ENCODE peak calls at places on chromosome 1, in five cellular contexts. One of them, this sample, is unnamed. For H3K36me3, the result is how much of the 10 kb centered on the place peaks cover.

GRCh38 chr1:182442333-182442732 is 7.6 kb upstream of the RGSL1 start:
- DNase-seq in suprapubic skin: no peak
- DNase-seq in BJ: no peak
- DNase-seq in tibial artery: no peak
- DNase-seq in aorta: no peak
- DNase-seq in this sample: no peak

GRCh38 chr1:63951076-63951946 is 177.5 kb downstream of the ROR1 start:
- DNase-seq in suprapubic skin: no peak
- DNase-seq in BJ: no peak
- DNase-seq in tibial artery: no peak
- DNase-seq in aorta: no peak
- DNase-seq in this sample: no peak

GRCh38 chr1:27145934-27146354 is 9.0 kb downstream of the SLC9A1 start:
- DNase-seq in suprapubic skin: no peak
- DNase-seq in BJ: peak
- DNase-seq in tibial artery: peak
- DNase-seq in aorta: peak
- DNase-seq in this sample: peak

GRCh38 chr1:154474802-154475201 is 27.2 kb upstream of the TDRD10 start:
- DNase-seq in suprapubic skin: no peak
- DNase-seq in BJ: peak
- DNase-seq in tibial artery: no peak
- DNase-seq in aorta: no peak
- DNase-seq in this sample: no peak

GRCh38 chr1:22024485-22025367 is 23.3 kb downstream of the CELA3A start:
- DNase-seq in suprapubic skin: peak
- DNase-seq in BJ: no peak
- DNase-seq in tibial artery: peak
- DNase-seq in aorta: peak
- DNase-seq in this sample: peak

GRCh38 chr1:9912264-9912936 is 2.3 kb upstream of the CTNNBIP1 start:
- DNase-seq in suprapubic skin: no peak
- DNase-seq in BJ: no peak
- DNase-seq in tibial artery: peak
- DNase-seq in aorta: no peak
- DNase-seq in this sample: no peak

GRCh38 chr1:31811605-31812004 is 4.2 kb downstream of the SPOCD1 start:
- DNase-seq in suprapubic skin: no peak
- DNase-seq in BJ: no peak
- DNase-seq in tibial artery: no peak
- DNase-seq in aorta: no peak
- DNase-seq in this sample: no peak

GRCh38 chr1:9437931-9438330 is 101.3 kb upstream of the SLC25A33 start:
- DNase-seq in suprapubic skin: peak
- DNase-seq in BJ: no peak
- DNase-seq in tibial artery: peak
- DNase-seq in aorta: peak
- DNase-seq in this sample: peak

GRCh38 chr1:59484090-59484489 is 187.2 kb downstream of the FGGY start:
- DNase-seq in suprapubic skin: no peak
- DNase-seq in BJ: peak
- DNase-seq in tibial artery: no peak
- DNase-seq in aorta: no peak
- DNase-seq in this sample: no peak

GRCh38 chr1:3822421-3822820 is 26.1 kb upstream of the LRRC47 start:
- DNase-seq in suprapubic skin: peak
- DNase-seq in BJ: no peak
- DNase-seq in tibial artery: peak
- DNase-seq in aorta: peak
- DNase-seq in this sample: no peak

GRCh38 chr1:225874431-225874830 is 7.7 kb downstream of the TMEM63A start:
- DNase-seq in suprapubic skin: no peak
- DNase-seq in BJ: no peak
- DNase-seq in tibial artery: no peak
- DNase-seq in aorta: peak
- DNase-seq in this sample: no peak
- H3K36me3 ChIP-seq in suprapubic skin: half or more
- H3K36me3 ChIP-seq in BJ: under half
- H3K36me3 ChIP-seq in tibial artery: half or more
- H3K36me3 ChIP-seq in aorta: under half
- H3K36me3 ChIP-seq in this sample: under half

DNA sequence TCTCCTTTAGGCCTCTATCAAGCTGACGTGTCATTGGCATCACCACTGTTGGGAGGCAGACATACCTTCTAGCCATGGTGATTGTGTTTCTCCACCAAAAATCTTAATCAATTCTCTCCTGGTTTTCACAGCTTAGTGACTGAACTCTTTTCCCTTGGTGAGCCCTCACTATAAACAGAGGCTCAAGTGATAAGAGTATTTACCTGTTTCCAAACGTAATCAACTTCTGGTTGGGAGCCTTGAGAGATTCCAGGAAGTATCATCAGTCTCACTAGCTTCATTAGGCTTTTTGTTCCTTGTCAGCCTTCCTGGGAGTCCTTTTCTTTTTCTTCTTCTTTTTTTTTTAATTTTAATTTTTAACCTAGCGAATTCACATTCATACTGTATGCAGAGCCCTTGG is 33.8 kb upstream of the KCNQ4 start:
- DNase-seq in suprapubic skin: no peak
- DNase-seq in BJ: no peak
- DNase-seq in tibial artery: no peak
- DNase-seq in aorta: no peak
- DNase-seq in this sample: no peak
- H3K36me3 ChIP-seq in suprapubic skin: half or more
- H3K36me3 ChIP-seq in BJ: under half
- H3K36me3 ChIP-seq in tibial artery: under half
- H3K36me3 ChIP-seq in aorta: under half
- H3K36me3 ChIP-seq in this sample: under half

GRCh38 chr1:12001249-12001917 is 17.9 kb upstream of the MIIP start:
- DNase-seq in suprapubic skin: no peak
- DNase-seq in BJ: no peak
- DNase-seq in tibial artery: no peak
- DNase-seq in aorta: no peak
- DNase-seq in this sample: peak

GRCh38 chr1:12001996-12002493 is 17.3 kb upstream of the MIIP start:
- DNase-seq in suprapubic skin: no peak
- DNase-seq in BJ: no peak
- DNase-seq in tibial artery: no peak
- DNase-seq in aorta: no peak
- DNase-seq in this sample: no peak

GRCh38 chr1:11997081-11997851 is 17.0 kb downstream of the MFN2 start:
- DNase-seq in suprapubic skin: no peak
- DNase-seq in BJ: no peak
- DNase-seq in tibial artery: no peak
- DNase-seq in aorta: no peak
- DNase-seq in this sample: no peak

GRCh38 chr1:11998636-11999035 is 18.4 kb downstream of the MFN2 start:
- DNase-seq in suprapubic skin: no peak
- DNase-seq in BJ: no peak
- DNase-seq in tibial artery: no peak
- DNase-seq in aorta: no peak
- DNase-seq in this sample: no peak

GRCh38 chr1:11999236-11999635 is 19.0 kb downstream of the MFN2 start:
- DNase-seq in suprapubic skin: no peak
- DNase-seq in BJ: no peak
- DNase-seq in tibial artery: no peak
- DNase-seq in aorta: no peak
- DNase-seq in this sample: no peak
- H3K36me3 ChIP-seq in suprapubic skin: half or more
- H3K36me3 ChIP-seq in BJ: under half
- H3K36me3 ChIP-seq in tibial artery: half or more
- H3K36me3 ChIP-seq in aorta: under half
- H3K36me3 ChIP-seq in this sample: under half

GRCh38 chr1:47990286-47990685 is 6.9 kb downstream of the TRABD2B start:
- DNase-seq in suprapubic skin: no peak
- DNase-seq in BJ: no peak
- DNase-seq in tibial artery: no peak
- DNase-seq in aorta: no peak
- DNase-seq in this sample: no peak
- H3K36me3 ChIP-seq in suprapubic skin: under half
- H3K36me3 ChIP-seq in BJ: under half
- H3K36me3 ChIP-seq in tibial artery: under half
- H3K36me3 ChIP-seq in aorta: under half
- H3K36me3 ChIP-seq in this sample: under half

DNA sequence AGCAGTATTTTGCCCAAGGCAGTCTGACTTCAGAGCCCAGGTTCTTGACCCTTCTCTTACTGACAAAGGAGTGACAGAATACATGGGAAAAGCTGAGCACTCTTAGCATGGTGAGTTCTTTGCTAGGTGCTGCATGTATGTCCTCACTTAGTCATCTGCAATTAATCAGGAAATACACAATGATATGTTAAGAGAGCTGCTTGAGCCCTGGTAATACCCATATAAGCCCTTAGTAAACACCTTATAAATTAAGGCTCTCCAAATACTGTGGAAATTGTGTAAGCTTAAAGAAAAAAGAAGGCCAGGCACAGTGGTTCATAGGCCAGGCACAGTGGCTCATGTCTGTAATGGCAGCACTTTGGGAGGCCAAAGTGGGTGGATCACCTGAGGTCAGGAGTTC is 14.0 kb upstream of the TMEM81 start:
- DNase-seq in suprapubic skin: no peak
- DNase-seq in BJ: no peak
- DNase-seq in tibial artery: no peak
- DNase-seq in aorta: no peak
- DNase-seq in this sample: no peak
- H3K36me3 ChIP-seq in suprapubic skin: half or more
- H3K36me3 ChIP-seq in BJ: under half
- H3K36me3 ChIP-seq in tibial artery: half or more
- H3K36me3 ChIP-seq in aorta: under half
- H3K36me3 ChIP-seq in this sample: under half

GRCh38 chr1:12387641-12388040 is 157.8 kb downstream of the VPS13D start:
- DNase-seq in suprapubic skin: no peak
- DNase-seq in BJ: no peak
- DNase-seq in tibial artery: no peak
- DNase-seq in aorta: no peak
- DNase-seq in this sample: no peak
- H3K36me3 ChIP-seq in suprapubic skin: half or more
- H3K36me3 ChIP-seq in BJ: under half
- H3K36me3 ChIP-seq in tibial artery: half or more
- H3K36me3 ChIP-seq in aorta: under half
- H3K36me3 ChIP-seq in this sample: under half

GRCh38 chr1:23757812-23758211 is 14.5 kb downstream of the ELOA start:
- DNase-seq in suprapubic skin: no peak
- DNase-seq in BJ: no peak
- DNase-seq in tibial artery: no peak
- DNase-seq in aorta: no peak
- DNase-seq in this sample: no peak
- H3K36me3 ChIP-seq in suprapubic skin: half or more
- H3K36me3 ChIP-seq in BJ: under half
- H3K36me3 ChIP-seq in tibial artery: half or more
- H3K36me3 ChIP-seq in aorta: under half
- H3K36me3 ChIP-seq in this sample: under half